ENCODE peak calls at places on chromosomes 6 and 20, in four cellular contexts. C, S, B and V are unnamed samples.

GRCh38 chr6:82006027-82006738 is 241.4 kb downstream of the IBTK start:
- DNase-seq in C (peak), B (no peak), S (no peak), V (no peak)

GRCh38 chr20:23634985-23635767 is 2.6 kb downstream of the CST3 start:
- DNase-seq in C (no peak), S (no peak), B (no peak), V (no peak)

GRCh38 chr6:113209315-113209714 is 647.8 kb upstream of the MARCKS start:
- DNase-seq in C (no peak), S (no peak), B (no peak), V (no peak)

GRCh38 chr6:158031445-158032353 is 50.0 kb downstream of the SYNJ2 start:
- DNase-seq in C (peak), S (no peak), B (no peak), V (no peak)

GRCh38 chr6:105509506-105510331 is 106.8 kb upstream of the PREP start:
- DNase-seq in B (no peak), S (no peak), C (no peak), V (no peak)

GRCh38 chr6:33213989-33214335 is 5.7 kb downstream of the RING1 start:
- DNase-seq in S (no peak), B (no peak), C (no peak), V (no peak)

GRCh38 chr6:159899994-159900745 is 9.4 kb downstream of the MAS1 start:
- DNase-seq in C (no peak), S (no peak), B (no peak), V (no peak)

GRCh38 chr20:62161347-62161746 is 17.8 kb downstream of the SS18L1 start:
- DNase-seq in S (no peak), B (no peak), C (no peak), V (no peak)

GRCh38 chr6:35078896-35079295 is 62.2 kb downstream of the TCP11 start:
- DNase-seq in B (no peak), C (no peak), S (no peak), V (no peak)

GRCh38 chr6:144186817-144187625 is 36.7 kb downstream of the STX11 start:
- DNase-seq in C (no peak), B (no peak), S (no peak), V (no peak)

GRCh38 chr6:125200986-125201385 is 47.4 kb downstream of the TPD52L1 start:
- DNase-seq in S (no peak), C (no peak), B (no peak), V (no peak)

GRCh38 chr6:25017932-25018581 is 82.3 kb upstream of the RIPOR2 start:
- DNase-seq in B (no peak), S (peak), C (no peak), V (peak)

GRCh38 chr6:163415176-163415619 is 680 bp downstream of the QKI start:
- DNase-seq in S (no peak), C (no peak), B (no peak), V (no peak)

GRCh38 chr6:128432394-128432793 is 88.0 kb downstream of the PTPRK start:
- DNase-seq in C (no peak), B (no peak), S (no peak), V (no peak)

GRCh38 chr6:107716688-107717089 is 107.4 kb downstream of the SCML4 start:
- DNase-seq in C (no peak), B (no peak), S (peak), V (no peak)

GRCh38 chr6:106511274-106512047 is 117.8 kb downstream of the RTN4IP1 start:
- DNase-seq in S (no peak), C (peak), B (no peak), V (no peak)

GRCh38 chr20:32336918-32337347 is 21.2 kb upstream of the ASXL1 start:
- DNase-seq in B (no peak), S (no peak), C (no peak), V (peak)

GRCh38 chr6:74568851-74569250 is 637.0 kb downstream of the COL12A1 start:
- DNase-seq in S (no peak), C (no peak), B (no peak), V (no peak)

GRCh38 chr20:3350412-3350811 is 57.1 kb downstream of the DNAAF9 start:
- DNase-seq in C (no peak), S (no peak), B (no peak), V (no peak)

GRCh38 chr20:17613328-17614175 is 43.7 kb downstream of the DSTN start:
- DNase-seq in S (no peak), B (no peak), C (peak), V (no peak)

GRCh38 chr20:20557406-20557805 is 155.0 kb downstream of the RALGAPA2 start:
- DNase-seq in B (no peak), C (no peak), S (no peak), V (no peak)

GRCh38 chr6:5457983-5458683 is 196.8 kb downstream of the FARS2 start:
- DNase-seq in B (peak), S (no peak), C (peak), V (peak)

GRCh38 chr20:58498445-58499068 is 16.6 kb downstream of the APCDD1L start:
- DNase-seq in S (no peak), C (no peak), B (no peak), V (no peak)

GRCh38 chr20:31590717-31591225 is 14.3 kb upstream of the ID1 start:
- DNase-seq in S (no peak), B (no peak), C (no peak), V (no peak)

GRCh38 chr6:4912559-4912958 is 91.3 kb downstream of the RPP40 start:
- DNase-seq in S (no peak), C (no peak), B (no peak), V (no peak)

GRCh38 chr6:115573866-115574265 is 486.8 kb downstream of the FRK start:
- DNase-seq in B (no peak), S (no peak), C (no peak), V (no peak)

GRCh38 chr6:12324741-12325140 is 34.6 kb downstream of the EDN1 start:
- DNase-seq in B (no peak), C (no peak), S (no peak), V (no peak)

GRCh38 chr6:147867827-147868226 is 359.3 kb downstream of the SAMD5 start:
- DNase-seq in S (no peak), C (no peak), B (no peak), V (no peak)

GRCh38 chr20:16407251-16408067 is 165.8 kb downstream of the KIF16B start:
- DNase-seq in B (no peak), C (no peak), S (no peak), V (no peak)

GRCh38 chr20:47370214-47370613 is 13.7 kb upstream of the ZMYND8 start:
- DNase-seq in B (no peak), S (no peak), C (no peak), V (no peak)

GRCh38 chr6:35354361-35355135 is 12.2 kb downstream of the PPARD start:
- DNase-seq in S (no peak), C (peak), B (no peak), V (no peak)

GRCh38 chr6:36769676-36770499 is 69.4 kb downstream of the CPNE5 start:
- DNase-seq in C (no peak), B (no peak), S (peak), V (no peak)

GRCh38 chr6:16752206-16752867 is 8.9 kb downstream of the ATXN1 start:
- DNase-seq in C (no peak), S (no peak), B (no peak), V (no peak)

GRCh38 chr6:36616888-36617521 is 22.8 kb downstream of the SRSF3 start:
- DNase-seq in C (no peak), B (no peak), S (no peak), V (peak)

GRCh38 chr6:41374618-41375590 is 39.5 kb downstream of the NCR2 start:
- DNase-seq in S (no peak), B (no peak), C (no peak), V (no peak)